ENCODE peak calls at places on chromosomes 16 and 17, in seven cellular contexts. F is H9, R is neuronal stem cell, A is fibroblast of lung, W is stomach, I is cardiac muscle cell, G is thyroid gland. D is an unnamed sample.
A peak's percentile ranks its signal among the peaks of the same experiment; 100 is the strongest.

GRCh38 chr17:17957584-17957916 is 14.7 kb downstream of the TOM1L2 start:
- DNase-seq in G (no peak), F (no peak), W (no peak), I (no peak), R (no peak), A (no peak), D (peak; percentile 17)

GRCh38 chr17:42018339-42018738 is 1.1 kb upstream of the DNAJC7 start:
- DNase-seq in R (no peak), W (no peak), F (peak; percentile 80), A (no peak), G (no peak), I (no peak), D (no peak)

GRCh38 chr16:17944345-17944744 is 392.2 kb downstream of the NPIPA8 start:
- DNase-seq in A (no peak), G (no peak), R (peak; percentile 20), W (no peak), F (no peak), I (no peak), D (no peak)

GRCh38 chr17:78862073-78863023 is 21.7 kb upstream of the USP36 start:
- DNase-seq in A (peak; percentile 99), I (no peak), R (no peak), G (peak; percentile 42), F (no peak), W (peak; percentile 76), D (peak; percentile 96)

GRCh38 chr17:29828676-29829291 is 101.2 kb downstream of the SSH2 start:
- DNase-seq in W (no peak), F (no peak), R (no peak), I (no peak), G (no peak), A (no peak), D (no peak)

GRCh38 chr17:44376124-44376523 is 12.5 kb upstream of the FAM171A2 start:
- DNase-seq in A (peak; percentile 68), F (peak; percentile 89), R (no peak), I (no peak), W (no peak), G (peak; percentile 68), D (peak; percentile 70)

GRCh38 chr16:15573274-15573895 is 69.6 kb downstream of the MARF1 start:
- DNase-seq in W (no peak), I (no peak), F (no peak), A (no peak), G (no peak), R (no peak), D (no peak)

GRCh38 chr16:82638095-82638798 is 11.5 kb downstream of the CDH13 start:
- DNase-seq in F (no peak), G (no peak), I (no peak), A (peak; percentile 83), R (no peak), W (no peak), D (peak; percentile 3)

GRCh38 chr17:80640379-80641071 is 95.9 kb downstream of the RPTOR start:
- DNase-seq in R (no peak), A (no peak), F (no peak), W (no peak), G (no peak), I (no peak), D (no peak)

GRCh38 chr17:27086526-27086925 is 207.4 kb upstream of the WSB1 start:
- DNase-seq in A (no peak), R (no peak), F (no peak), I (no peak), W (no peak), G (no peak), D (no peak)

GRCh38 chr17:27087935-27088766 is 205.8 kb upstream of the WSB1 start:
- DNase-seq in W (no peak), G (no peak), I (no peak), A (no peak), F (no peak), R (no peak), D (no peak)

GRCh38 chr17:27089929-27090247 is 204.0 kb upstream of the WSB1 start:
- DNase-seq in W (no peak), I (no peak), F (no peak), A (no peak), R (no peak), G (no peak), D (no peak)

GRCh38 chr17:27091043-27091497 is 202.8 kb upstream of the WSB1 start:
- DNase-seq in A (no peak), G (no peak), R (no peak), I (no peak), W (no peak), F (no peak), D (no peak)

DNA sequence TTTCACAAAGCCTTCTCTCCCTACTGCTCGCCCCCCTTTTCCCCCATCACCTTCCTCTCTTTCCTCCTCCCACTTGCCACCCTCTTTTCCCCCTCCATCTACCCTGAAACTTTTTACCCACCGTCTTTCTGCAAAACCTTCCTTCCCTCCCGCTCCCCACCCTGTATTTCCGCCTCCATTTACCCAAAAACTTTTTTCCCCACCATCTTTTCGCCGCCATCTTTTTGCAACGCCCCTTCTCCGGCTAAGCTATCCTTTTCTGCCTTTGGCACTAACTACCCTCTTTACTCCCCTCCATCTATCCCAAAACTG is 205.2 kb upstream of the WSB1 start:
- DNase-seq in W (no peak), I (no peak), A (no peak), R (no peak), F (no peak), G (no peak), D (no peak)
- H3K9me3 ChIP-seq in W (no peaks in the 10 kb centered on the region), I (no peaks in the 10 kb centered on the region), A (no peaks in the 10 kb centered on the region), R (peaks cover 18% of the 10 kb centered on the region), F (peaks cover 66% of the 10 kb centered on the region), G (no peaks in the 10 kb centered on the region), D (no peaks in the 10 kb centered on the region)

DNA sequence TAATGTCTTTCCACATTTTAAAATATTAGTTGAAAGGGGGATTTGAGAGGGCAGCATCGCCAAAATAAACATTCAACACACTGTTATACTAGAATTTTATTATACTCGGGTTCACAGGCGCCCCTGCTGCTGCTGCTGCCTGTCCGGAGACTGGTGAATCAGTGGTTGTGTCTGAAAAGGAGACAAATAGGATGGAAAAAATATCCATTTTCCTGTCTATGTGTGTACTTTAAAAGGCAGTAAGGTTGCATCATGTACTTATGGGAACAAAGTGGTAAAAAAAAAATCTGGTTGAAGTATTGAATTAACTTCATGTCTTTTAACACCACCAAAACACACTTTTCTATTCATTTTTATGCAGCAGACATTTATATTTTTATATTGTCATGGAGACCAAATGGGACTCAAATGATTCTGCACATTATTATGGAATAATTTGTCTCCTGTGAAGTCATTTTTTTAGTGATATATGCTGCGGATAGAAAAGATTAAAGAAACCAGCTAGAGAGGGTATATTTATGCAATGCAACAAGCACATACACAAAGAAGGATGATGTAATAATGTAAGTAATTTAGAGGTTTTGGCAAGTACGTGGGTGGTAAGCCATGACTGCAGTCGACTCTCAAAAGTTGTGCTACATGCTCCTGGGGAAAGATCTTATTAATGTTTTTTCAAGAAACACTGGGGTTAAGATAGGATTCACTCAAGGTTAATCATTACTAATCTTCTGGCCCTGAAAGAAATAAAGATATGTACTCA is 758.9 kb upstream of the SOX9 start:
- DNase-seq in W (no peak), G (no peak), I (no peak), R (no peak), F (no peak), A (peak; percentile 77), D (no peak)
- H3K9me3 ChIP-seq in W (peaks cover 7% of the 10 kb centered on the region), G (no peaks in the 10 kb centered on the region), I (no peaks in the 10 kb centered on the region), R (no peaks in the 10 kb centered on the region), F (no peaks in the 10 kb centered on the region), A (no peaks in the 10 kb centered on the region), D (no peaks in the 10 kb centered on the region)

DNA sequence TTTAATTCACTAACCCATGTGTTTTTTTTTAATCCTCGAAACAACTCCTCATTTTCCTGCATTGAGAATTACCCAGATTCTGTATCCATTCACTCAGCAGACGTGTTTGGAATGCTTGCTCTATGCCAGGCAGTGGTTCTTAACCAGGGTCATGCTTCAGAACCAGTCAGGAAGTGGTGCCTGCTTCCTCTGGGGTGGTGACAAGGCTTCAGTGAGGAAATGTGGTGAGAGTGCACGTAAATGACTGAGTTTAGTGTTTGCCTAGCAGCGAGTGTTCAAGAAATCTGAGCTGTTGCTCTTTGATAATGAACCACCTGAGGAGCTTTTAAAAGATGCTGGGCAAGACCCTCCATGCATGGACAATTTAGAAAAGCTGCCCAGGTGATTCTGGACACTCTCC is 9.9 kb downstream of the ZFP90 start:
- DNase-seq in I (no peak), A (no peak), R (no peak), G (no peak), W (no peak), F (no peak), D (no peak)
- H3K9me3 ChIP-seq in I (no peaks in the 10 kb centered on the region), A (no peaks in the 10 kb centered on the region), R (peaks cover 40% of the 10 kb centered on the region), G (no peaks in the 10 kb centered on the region), W (peaks cover 8% of the 10 kb centered on the region), F (no peaks in the 10 kb centered on the region), D (peaks cover 9% of the 10 kb centered on the region)

DNA sequence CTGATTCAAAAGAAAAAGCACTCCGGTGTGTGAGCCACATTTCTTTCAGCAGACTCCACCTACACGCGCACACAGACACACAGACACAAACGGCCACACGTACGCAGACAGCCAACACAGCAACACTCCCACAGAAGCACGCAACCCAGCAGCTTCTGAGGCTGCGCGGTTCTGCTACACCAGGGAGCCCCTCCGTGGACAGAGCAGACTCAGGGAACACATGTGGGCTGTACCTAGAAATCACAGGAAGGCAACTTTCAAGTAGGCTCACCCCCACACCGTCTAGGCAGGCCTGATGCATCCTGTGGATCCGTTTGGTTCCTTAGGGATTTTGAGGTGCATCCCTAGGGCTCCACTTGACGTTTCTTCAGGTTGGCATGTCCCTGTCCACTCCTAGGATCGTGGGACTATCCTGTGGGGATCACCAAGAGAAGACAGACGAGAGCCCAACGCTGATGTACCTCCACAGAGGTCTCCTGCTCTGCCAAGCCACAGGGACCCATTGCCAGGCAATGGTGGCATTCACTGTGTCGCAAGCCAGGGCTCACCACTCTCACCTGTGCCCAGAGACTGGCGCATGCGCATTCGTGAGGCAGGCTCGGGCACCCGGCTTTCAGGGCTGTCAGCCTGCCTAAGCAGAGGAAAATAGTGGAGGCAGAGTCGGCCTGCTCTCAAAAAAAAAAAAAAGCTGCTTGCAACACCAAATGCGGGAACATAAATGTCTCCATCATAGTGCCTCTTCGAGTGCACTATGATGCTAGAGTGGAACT is 2333.3 kb downstream of the TP53TG3F start:
- DNase-seq in F (no peak), R (no peak), G (no peak), I (no peak), W (no peak), A (no peak), D (no peak)
- H3K9me3 ChIP-seq in F (peaks cover 100% of the 10 kb centered on the region), R (peaks cover 78% of the 10 kb centered on the region), G (no peaks in the 10 kb centered on the region), I (no peaks in the 10 kb centered on the region), W (peaks cover 63% of the 10 kb centered on the region), A (no peaks in the 10 kb centered on the region), D (no peaks in the 10 kb centered on the region)

DNA sequence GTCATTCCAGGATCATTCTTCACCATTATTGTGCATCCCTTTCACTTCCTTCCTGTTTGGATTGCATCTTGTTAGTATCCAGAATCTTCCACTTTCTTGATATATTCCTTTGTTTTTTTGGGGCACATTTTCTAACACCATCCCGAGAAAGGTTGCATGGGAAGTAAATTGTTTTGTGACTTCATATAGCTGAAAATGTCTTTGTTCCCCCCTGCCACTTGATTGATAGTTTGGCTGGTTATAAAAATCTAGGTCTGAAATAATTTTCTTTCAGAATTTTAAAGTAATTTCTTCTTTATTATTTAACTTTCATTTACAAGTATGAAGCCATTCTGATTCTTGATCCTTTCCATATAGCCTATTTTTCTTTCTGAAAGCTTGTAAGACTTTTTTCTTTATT is 32.7 kb downstream of the GAN start:
- DNase-seq in A (no peak), F (no peak), I (no peak), R (no peak), W (no peak), G (no peak), D (no peak)
- H3K9me3 ChIP-seq in A (no peaks in the 10 kb centered on the region), F (peaks cover 9% of the 10 kb centered on the region), I (no peaks in the 10 kb centered on the region), R (peaks cover 5% of the 10 kb centered on the region), W (peaks cover 11% of the 10 kb centered on the region), G (no peaks in the 10 kb centered on the region), D (peaks cover 11% of the 10 kb centered on the region)